ENCODE peak calls at places on chromosomes 2 and 18, in eight cellular contexts. Y is fibroblast of mammary gland; R is B cell; X is BJ; A is CD8-positive, alpha-beta T cell; N is brain microvascular endothelial cell; M is heart right ventricle; F is body of pancreas. G is an unnamed sample.

GRCh38 chr2:173044686-173045085 is 31.0 kb upstream of the MAP3K20 start:
- DNase-seq in R (no peak), N (no peak), F (no peak), Y (no peak), A (no peak), M (no peak), X (no peak), G (no peak)

GRCh38 chr2:226403360-226403759 is 396.3 kb downstream of the IRS1 start:
- DNase-seq in Y (no peak), A (no peak), R (no peak), N (no peak), X (no peak), M (no peak), F (no peak), G (no peak)

GRCh38 chr2:146986161-146986560 is 858.7 kb upstream of the ACVR2A start:
- DNase-seq in F (no peak), X (no peak), A (no peak), M (no peak), R (no peak), Y (peak; percentile 77), N (no peak), G (no peak)

GRCh38 chr2:170341684-170342631 is 164.0 kb downstream of the MYO3B start:
- DNase-seq in Y (no peak), X (no peak), A (no peak), N (no peak), F (no peak), R (no peak), M (no peak), G (no peak)

GRCh38 chr2:226354434-226354833 is 445.2 kb downstream of the IRS1 start:
- DNase-seq in F (no peak), N (peak; percentile 7), Y (peak; percentile 7), M (no peak), A (no peak), R (no peak), X (no peak), G (no peak)

GRCh38 chr2:188524519-188525113 is 232.9 kb downstream of the GULP1 start:
- DNase-seq in X (no peak), R (no peak), F (peak; percentile 48), A (no peak), Y (peak; percentile 75), N (peak; percentile 33), M (no peak), G (no peak)

GRCh38 chr2:226799211-226799975 is at the start of gene IRS1:
- DNase-seq in X (no peak), N (peak; percentile 52), M (peak; percentile 81), A (peak; percentile 36), F (peak; percentile 80), Y (peak; percentile 69), R (peak; percentile 61), G (peak; percentile 61)

GRCh38 chr18:36931116-36931515 is 102.2 kb downstream of the KIAA1328 start:
- DNase-seq in N (no peak), R (no peak), X (no peak), M (no peak), F (no peak), A (no peak), Y (no peak), G (no peak)

GRCh38 chr2:72143441-72144356 is 4.0 kb downstream of the CYP26B1 start:
- DNase-seq in N (no peak), R (no peak), F (peak; percentile 7), M (no peak), X (no peak), Y (no peak), A (no peak), G (peak; percentile 24)

GRCh38 chr2:214774108-214774507 is 35.4 kb downstream of the BARD1 start:
- DNase-seq in N (no peak), Y (peak; percentile 77), F (no peak), A (no peak), X (no peak), M (no peak), R (no peak), G (no peak)

GRCh38 chr2:195318440-195319111 is 338.4 kb upstream of the SLC39A10 start:
- DNase-seq in F (peak; percentile 48), R (no peak), X (no peak), M (no peak), Y (peak; percentile 49), N (peak; percentile 18), A (peak; percentile 6), G (no peak)

GRCh38 chr2:136809987-136810386 is 44.6 kb downstream of the THSD7B start:
- DNase-seq in X (no peak), A (no peak), M (no peak), F (no peak), R (no peak), Y (no peak), N (no peak), G (no peak)

GRCh38 chr2:21104030-21104660 is 19.6 kb upstream of the TDRD15 start:
- DNase-seq in M (no peak), N (no peak), F (no peak), A (no peak), R (no peak), Y (no peak), X (no peak), G (no peak)

GRCh38 chr2:54775710-54776109 is 52.2 kb downstream of the EML6 start:
- DNase-seq in Y (no peak), A (no peak), M (no peak), X (no peak), N (no peak), R (no peak), F (no peak), G (no peak)

GRCh38 chr2:54772110-54772509 is 48.6 kb downstream of the EML6 start:
- DNase-seq in A (no peak), X (no peak), N (no peak), M (no peak), R (no peak), Y (peak; percentile 79), F (no peak), G (no peak)

GRCh38 chr2:54772531-54772930 is 49.1 kb downstream of the EML6 start:
- DNase-seq in M (no peak), N (peak; percentile 12), X (no peak), F (no peak), Y (peak; percentile 26), R (no peak), A (no peak), G (no peak)

GRCh38 chr2:54773233-54773632 is 49.8 kb downstream of the EML6 start:
- DNase-seq in M (no peak), N (no peak), R (no peak), F (no peak), A (no peak), X (no peak), Y (no peak), G (no peak)

DNA sequence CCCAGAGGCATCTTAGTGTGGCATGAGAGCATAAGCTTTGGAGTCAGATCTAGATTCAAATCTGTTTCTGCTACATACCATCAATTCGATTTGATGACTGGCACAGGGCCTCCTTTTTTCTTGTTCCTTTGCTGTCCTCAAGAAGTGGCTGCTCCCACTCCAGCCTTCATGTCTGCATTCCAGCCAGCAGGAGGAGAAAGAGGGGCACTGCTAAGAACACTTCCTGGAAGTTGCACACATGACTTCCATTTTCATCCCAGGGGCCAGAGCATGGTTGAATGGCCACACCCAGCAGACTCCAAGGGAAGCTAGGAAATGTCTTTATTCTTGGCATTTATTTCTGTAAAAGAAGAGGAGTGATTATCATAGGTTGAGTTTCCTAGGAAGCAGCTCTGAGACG is 50.4 kb downstream of the EML6 start:
- DNase-seq in M (no peak), Y (peak; percentile 20), A (no peak), F (no peak), X (no peak), R (no peak), N (no peak), G (no peak)
- TF ChIP-seq CTCF in M (no peak), Y (peak; percentile 37), A (no peak), F (no peak), X (no peak), R (no peak), N (peak; percentile 58), G (no peak)

DNA sequence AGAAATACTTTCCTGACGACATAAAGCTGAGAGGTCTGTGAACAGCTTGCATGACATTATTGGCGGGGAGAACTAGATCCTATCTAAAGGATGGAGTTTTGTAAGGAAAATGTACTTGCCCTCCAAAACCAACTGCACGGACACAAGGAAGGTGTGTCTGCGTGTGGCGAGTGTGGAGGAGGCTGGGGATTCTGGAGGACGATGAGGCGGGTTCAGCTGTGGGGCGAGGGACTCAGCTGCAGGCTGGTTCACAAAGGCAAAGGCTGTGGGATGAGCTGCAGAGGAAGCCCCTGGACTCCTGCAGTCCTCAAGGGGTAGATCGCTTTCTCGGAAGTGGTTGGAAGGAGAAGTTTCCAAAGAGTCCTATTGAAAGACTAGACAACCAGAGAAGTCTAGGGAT is 48.2 kb downstream of the ACKR3 start:
- DNase-seq in A (no peak), X (no peak), N (no peak), Y (no peak), M (no peak), F (no peak), R (no peak), G (no peak)
- TF ChIP-seq CTCF in A (no peak), X (no peak), N (no peak), Y (no peak), M (no peak), F (no peak), R (no peak), G (no peak)

DNA sequence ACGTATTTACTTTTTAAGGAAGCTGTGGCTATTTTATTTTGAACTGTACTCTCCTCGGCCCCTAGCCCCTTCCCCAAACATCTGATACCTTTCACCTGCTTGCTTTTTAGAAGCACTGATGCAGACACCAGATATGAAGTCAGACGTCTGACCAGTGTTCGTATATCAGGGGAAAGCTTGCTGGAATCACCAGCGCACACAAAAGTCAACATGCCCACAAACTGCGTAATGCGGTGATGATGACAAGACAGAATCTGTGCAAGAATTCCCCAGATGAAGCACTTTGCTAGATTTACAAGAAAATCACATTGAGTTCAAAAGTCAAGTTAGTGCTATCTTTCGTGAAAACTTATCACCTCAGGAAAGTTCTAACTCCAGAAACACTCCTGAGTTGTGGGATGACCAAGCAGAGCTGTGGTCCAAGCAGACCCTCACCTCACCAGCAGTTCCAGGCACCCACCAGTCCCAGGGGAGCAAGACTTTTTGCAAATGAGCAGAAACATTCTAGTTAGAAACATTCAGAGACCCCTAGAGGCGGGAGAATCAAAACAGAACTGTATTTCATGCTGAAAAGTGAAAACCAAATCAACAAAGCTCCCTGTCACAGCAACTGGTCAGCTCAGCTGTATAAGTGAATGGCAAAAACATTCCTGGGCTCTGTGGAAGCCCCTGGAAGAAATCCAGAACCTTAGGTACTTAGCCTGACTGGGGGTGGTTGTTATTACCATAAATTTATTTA is 55.7 kb downstream of the INO80C start:
- DNase-seq in X (no peak), M (no peak), Y (no peak), F (no peak), N (no peak), A (no peak), R (no peak), G (no peak)
- TF ChIP-seq CTCF in X (no peak), M (no peak), Y (no peak), F (no peak), N (peak; percentile 30), A (no peak), R (no peak), G (no peak)

DNA sequence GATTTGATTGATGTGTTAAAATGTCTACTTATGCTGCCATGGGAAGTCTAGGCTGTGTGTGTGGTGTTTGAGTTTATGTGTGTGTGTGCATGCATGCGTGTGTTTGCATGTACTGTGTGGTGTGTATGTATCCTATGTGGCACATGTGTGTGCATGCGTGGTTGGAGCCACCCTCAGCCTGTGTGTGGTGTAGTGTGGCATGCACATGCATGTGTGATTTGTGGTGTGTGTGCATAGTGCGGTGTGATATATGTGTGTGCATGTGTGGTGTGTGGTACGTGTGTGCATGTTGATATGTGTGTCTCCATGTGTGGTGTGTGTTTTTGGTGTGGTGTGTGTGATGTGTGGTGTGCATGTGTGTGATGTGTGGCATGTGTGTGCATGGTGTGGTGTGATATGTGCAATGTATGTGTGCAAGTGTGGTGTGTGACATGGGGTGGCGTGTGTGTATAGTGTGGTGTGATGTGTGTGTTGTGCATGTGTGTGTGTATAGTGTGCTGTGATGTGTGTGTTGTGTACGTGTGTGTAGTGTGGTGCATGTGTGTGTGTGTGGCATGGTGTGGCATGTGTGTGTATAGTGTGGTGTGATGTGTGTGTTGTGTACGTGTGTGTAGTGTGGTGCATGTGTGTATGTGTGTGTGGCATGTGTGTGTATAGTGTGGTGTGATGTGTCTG is 66.6 kb upstream of the HDAC4 start:
- DNase-seq in X (no peak), M (no peak), F (no peak), A (no peak), Y (no peak), R (no peak), N (no peak), G (no peak)
- TF ChIP-seq CTCF in X (no peak), M (no peak), F (no peak), A (no peak), Y (no peak), R (no peak), N (no peak), G (no peak)